ENCODE peak calls at places on chromosome 1, in four cellular contexts. R is IMR-90, P is H1, X is mesenchymal stem cell. W is an unnamed sample.

GRCh38 chr1:245500546-245500945 is 345.8 kb downstream of the KIF26B start:
- DNase-seq in R (peak), P (no peak), X (peak), W (no peak)

GRCh38 chr1:28592314-28593071 is 428 bp downstream of the RAB42 start:
- DNase-seq in R (no peak), P (no peak), X (no peak), W (peak)

GRCh38 chr1:24123611-24124010 is 11.7 kb upstream of the MYOM3 start:
- DNase-seq in R (no peak), P (no peak), X (no peak), W (no peak)

GRCh38 chr1:16166117-16166516 is 10.2 kb upstream of the EPHA2 start:
- DNase-seq in R (no peak), P (no peak), X (no peak), W (no peak)

GRCh38 chr1:160844447-160845232 is 18.0 kb downstream of the CD244 start:
- DNase-seq in R (no peak), P (no peak), X (no peak), W (no peak)

GRCh38 chr1:165686121-165686970 is 12.0 kb downstream of the ALDH9A1 start:
- DNase-seq in R (no peak), P (peak), X (no peak), W (no peak)

GRCh38 chr1:30472526-30472925 is 250.9 kb downstream of the MATN1 start:
- DNase-seq in R (no peak), P (no peak), X (no peak), W (no peak)

GRCh38 chr1:115838805-115839705 is 1.9 kb downstream of the NHLH2 start:
- DNase-seq in R (no peak), P (no peak), X (peak), W (no peak)

GRCh38 chr1:99675994-99676393 is 30.1 kb downstream of the PALMD start:
- DNase-seq in R (no peak), P (no peak), X (no peak), W (no peak)

GRCh38 chr1:205587576-205587975 is 44.2 kb downstream of the ELK4 start:
- DNase-seq in R (no peak), P (no peak), X (no peak), W (no peak)

GRCh38 chr1:17014671-17015567 is 3.2 kb upstream of the ATP13A2 start:
- DNase-seq in R (peak), P (no peak), X (no peak), W (no peak)

GRCh38 chr1:165501975-165502358 is 41.8 kb upstream of the LRRC52 start:
- DNase-seq in R (no peak), P (no peak), X (no peak), W (no peak)

GRCh38 chr1:26692211-26692792 is 3.5 kb upstream of the ARID1A start:
- DNase-seq in R (peak), P (no peak), X (peak), W (peak)

GRCh38 chr1:87826639-87827345 is 498.1 kb downstream of the LMO4 start:
- DNase-seq in R (peak), P (no peak), X (peak), W (no peak)

GRCh38 chr1:183417691-183418491 is at the start of gene NMNAT2:
- DNase-seq in R (peak), P (no peak), X (peak), W (no peak)

GRCh38 chr1:234675561-234675960 is 65.6 kb upstream of the IRF2BP2 start:
- DNase-seq in R (no peak), P (no peak), X (no peak), W (no peak)

GRCh38 chr1:7576946-7577657 is 194.0 kb upstream of the VAMP3 start:
- DNase-seq in R (peak), P (no peak), X (peak), W (no peak)

GRCh38 chr1:77514871-77515776 is 167.3 kb downstream of the ZZZ3 start:
- DNase-seq in R (peak), P (peak), X (peak), W (no peak)

GRCh38 chr1:177744906-177745305 is 225.0 kb downstream of the SEC16B start:
- DNase-seq in R (no peak), P (no peak), X (no peak), W (no peak)

GRCh38 chr1:111989531-111990025 is at the start of gene KCND3:
- DNase-seq in R (peak), P (no peak), X (peak), W (peak)

GRCh38 chr1:41783189-41783639 is 135.5 kb downstream of the HIVEP3 start:
- DNase-seq in R (peak), P (no peak), X (peak), W (no peak)

GRCh38 chr1:162079023-162079422 is 9.5 kb downstream of the NOS1AP start:
- DNase-seq in R (no peak), P (no peak), X (no peak), W (no peak)

GRCh38 chr1:180112091-180112490 is 42.6 kb upstream of the QSOX1 start:
- DNase-seq in R (no peak), P (no peak), X (no peak), W (no peak)

GRCh38 chr1:116415699-116416533 is 42.9 kb downstream of the ATP1A1 start:
- DNase-seq in R (peak), P (no peak), X (no peak), W (peak)

GRCh38 chr1:38004284-38005101 is 821 bp downstream of the FHL3 start:
- DNase-seq in R (no peak), P (no peak), X (peak), W (no peak)

GRCh38 chr1:238485062-238485905 is 594.6 kb upstream of the ZP4 start:
- DNase-seq in R (peak), P (no peak), X (peak), W (no peak)

GRCh38 chr1:181128592-181129497 is 40.3 kb downstream of the IER5 start:
- DNase-seq in R (no peak), P (no peak), X (peak), W (peak)

GRCh38 chr1:221794079-221794670 is 52.3 kb upstream of the DUSP10 start:
- DNase-seq in R (peak), P (no peak), X (no peak), W (no peak)

GRCh38 chr1:38092256-38092655 is 45.7 kb upstream of the POU3F1 start:
- DNase-seq in R (no peak), P (no peak), X (no peak), W (no peak)

GRCh38 chr1:60874703-60875102 is 207.7 kb upstream of the NFIA start:
- DNase-seq in R (peak), P (no peak), X (no peak), W (no peak)

GRCh38 chr1:17163789-17164666 is 40.9 kb upstream of the PADI1 start:
- DNase-seq in R (no peak), P (no peak), X (no peak), W (no peak)

GRCh38 chr1:37752583-37753471 is 12.1 kb downstream of the EPHA10 start:
- DNase-seq in R (no peak), P (no peak), X (peak), W (no peak)

GRCh38 chr1:113934006-113934405 is 4.9 kb downstream of the HIPK1 start:
- DNase-seq in R (no peak), P (no peak), X (no peak), W (no peak)

GRCh38 chr1:113929750-113930498 is 800 bp downstream of the HIPK1 start:
- DNase-seq in R (peak), P (no peak), X (no peak), W (peak)

GRCh38 chr1:113930499-113931161 is 1.5 kb downstream of the HIPK1 start:
- DNase-seq in R (peak), P (no peak), X (peak), W (peak)

GRCh38 chr1:113928950-113929749 is at the start of gene HIPK1:
- DNase-seq in R (peak), P (peak), X (peak), W (peak)

GRCh38 chr1:113931456-113931855 is 2.3 kb downstream of the HIPK1 start:
- DNase-seq in R (peak), P (no peak), X (peak), W (no peak)
- H3K27ac ChIP-seq in R (peak), P (no peak), X (peak), W (no peak)

GRCh38 chr1:22712502-22713271 is 2.0 kb downstream of the EPHB2 start:
- DNase-seq in R (peak), P (no peak), X (peak), W (no peak)
- H3K9ac ChIP-seq in R (peak), P (no peak), X (no peak), W (no peak)

GRCh38 chr1:156077430-156077760 is 4.9 kb downstream of the MEX3A start:
- DNase-seq in R (no peak), P (no peak), X (no peak), W (no peak)
- H2BK15ac ChIP-seq in R (no peak), P (peak), X (peak), W (peak)

GRCh38 chr1:226870026-226870322 is 442 bp upstream of the PSEN2 start:
- DNase-seq in R (no peak), P (no peak), X (peak), W (no peak)
- H3K27ac ChIP-seq in R (no peak), P (no peak), X (no peak), W (no peak)

GRCh38 chr1:92476071-92476607 is 10.6 kb downstream of the GFI1 start:
- DNase-seq in R (no peak), P (no peak), X (no peak), W (no peak)
- H3K9ac ChIP-seq in R (no peak), P (no peak), X (no peak), W (no peak)